ENCODE peak calls at places on chromosomes 11 and 22, in four cellular contexts. M, S, E and I are unnamed samples.

GRCh38 chr11:34168642-34169051 is 63.2 kb downstream of the NAT10 start:
- DNase-seq in M (no peak), S (peak), E (no peak), I (no peak)

GRCh38 chr11:18769802-18770456 is 21.7 kb downstream of the PTPN5 start:
- DNase-seq in M (peak), S (no peak), E (no peak), I (peak)

GRCh38 chr22:26597026-26597425 is 7.1 kb upstream of the TPST2 start:
- DNase-seq in M (no peak), S (no peak), E (no peak), I (no peak)

GRCh38 chr22:24190159-24190540 is 8.9 kb downstream of the SUSD2 start:
- DNase-seq in M (peak), S (no peak), E (no peak), I (no peak)

GRCh38 chr22:18108187-18108586 is 2.4 kb upstream of the TUBA8 start:
- DNase-seq in M (no peak), S (no peak), E (no peak), I (no peak)

GRCh38 chr11:94175545-94175944 is 46.9 kb downstream of the PANX1 start:
- DNase-seq in M (no peak), S (peak), E (no peak), I (no peak)

GRCh38 chr11:19715373-19715772 is 2.7 kb downstream of the NAV2 start:
- DNase-seq in M (no peak), S (peak), E (no peak), I (no peak)

GRCh38 chr11:5504403-5504891 is 5.3 kb downstream of the UBQLN3 start:
- DNase-seq in M (no peak), S (no peak), E (no peak), I (no peak)

GRCh38 chr22:44403930-44404329 is 91.2 kb upstream of the SHISAL1 start:
- DNase-seq in M (peak), S (no peak), E (no peak), I (no peak)

GRCh38 chr11:61695917-61696316 is 15.7 kb downstream of the DAGLA start:
- DNase-seq in M (no peak), S (peak), E (no peak), I (peak)

GRCh38 chr11:65204646-65205601 is 23.2 kb downstream of the CAPN1 start:
- DNase-seq in M (peak), S (peak), E (no peak), I (peak)

GRCh38 chr22:39226353-39226752 is 18.4 kb downstream of the PDGFB start:
- DNase-seq in M (no peak), S (no peak), E (no peak), I (no peak)

GRCh38 chr11:69820441-69820840 is 1.2 kb upstream of the FGF3 start:
- DNase-seq in M (no peak), S (no peak), E (no peak), I (no peak)

GRCh38 chr11:40387240-40387980 is 1072.0 kb downstream of the LRRC4C start:
- DNase-seq in M (no peak), S (no peak), E (no peak), I (no peak)

GRCh38 chr11:63641727-63642126 is 27.5 kb upstream of the PLAAT3 start:
- DNase-seq in M (no peak), S (peak), E (no peak), I (no peak)

GRCh38 chr11:88418508-88418907 is 81.0 kb upstream of the CTSC start:
- DNase-seq in M (no peak), S (no peak), E (no peak), I (no peak)

GRCh38 chr22:31345331-31346254 is 553 bp downstream of the PATZ1 start:
- DNase-seq in M (peak), S (peak), E (peak), I (peak)

GRCh38 chr11:5992150-5992549 is 5.4 kb upstream of the OR52L1 start:
- DNase-seq in M (no peak), S (no peak), E (no peak), I (no peak)

GRCh38 chr22:25402501-25403283 is 161.8 kb upstream of the GRK3 start:
- DNase-seq in M (no peak), S (peak), E (no peak), I (peak)

GRCh38 chr11:44361883-44362282 is 51.9 kb upstream of the ALX4 start:
- DNase-seq in M (no peak), S (no peak), E (no peak), I (no peak)

GRCh38 chr11:9972917-9973504 is 309.1 kb downstream of the SWAP70 start:
- DNase-seq in M (no peak), S (peak), E (no peak), I (peak)

GRCh38 chr11:73177380-73178091 is 35.4 kb upstream of the FCHSD2 start:
- DNase-seq in M (no peak), S (no peak), E (no peak), I (no peak)
- H4K5ac ChIP-seq in M (no peak), S (peak), E (no peak), I (no peak)

DNA sequence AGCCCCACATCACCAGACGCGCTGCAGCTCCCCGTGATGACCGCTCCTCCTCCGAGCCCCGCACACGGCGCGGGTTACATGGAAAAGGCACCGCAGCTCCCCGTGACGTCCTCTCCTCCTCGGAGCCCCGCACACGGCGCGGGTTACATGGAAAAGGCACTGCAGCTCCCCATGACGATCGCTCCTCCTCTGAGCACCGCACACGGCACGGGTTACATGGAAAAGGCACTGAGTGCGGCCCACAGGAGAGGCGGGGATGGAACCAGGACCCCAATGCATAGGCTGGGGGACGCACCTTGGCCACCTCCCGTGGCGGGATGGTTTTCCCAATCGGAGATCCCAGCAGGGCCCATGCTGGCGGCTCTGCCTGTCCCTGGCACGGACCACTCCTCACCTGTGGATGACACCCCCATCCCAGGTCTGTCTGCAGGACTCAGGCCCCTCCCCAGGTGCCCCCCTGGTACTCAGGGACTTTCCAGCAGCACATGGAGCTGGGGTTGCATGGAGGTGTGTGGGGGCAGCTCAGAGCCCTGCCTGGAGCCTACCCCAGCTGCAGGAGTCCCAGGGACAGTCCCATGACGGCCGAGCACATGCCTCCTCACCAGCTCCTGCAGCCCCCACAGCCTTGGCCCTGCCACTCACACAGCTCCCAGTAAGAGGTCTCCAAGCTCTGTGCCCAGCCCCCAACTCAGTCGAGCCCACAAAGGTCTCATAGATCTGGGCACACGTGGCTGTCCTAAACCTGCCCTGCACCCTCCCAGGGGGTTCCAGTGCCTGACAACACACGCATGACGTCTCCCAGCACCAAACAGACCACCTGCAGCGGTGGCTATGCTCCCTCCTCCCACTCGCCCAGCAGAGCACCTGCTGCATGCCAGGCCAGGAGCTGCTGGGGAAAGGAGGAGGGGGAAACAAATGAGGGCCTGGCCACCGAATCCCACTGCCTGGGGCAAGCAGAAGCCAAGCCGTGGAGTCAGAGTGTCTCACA is 166.6 kb downstream of the BRD1 start:
- DNase-seq in M (peak), S (no peak), E (no peak), I (no peak)
- H3K9ac ChIP-seq in M (no peak), S (no peak), E (no peak), I (no peak)

DNA sequence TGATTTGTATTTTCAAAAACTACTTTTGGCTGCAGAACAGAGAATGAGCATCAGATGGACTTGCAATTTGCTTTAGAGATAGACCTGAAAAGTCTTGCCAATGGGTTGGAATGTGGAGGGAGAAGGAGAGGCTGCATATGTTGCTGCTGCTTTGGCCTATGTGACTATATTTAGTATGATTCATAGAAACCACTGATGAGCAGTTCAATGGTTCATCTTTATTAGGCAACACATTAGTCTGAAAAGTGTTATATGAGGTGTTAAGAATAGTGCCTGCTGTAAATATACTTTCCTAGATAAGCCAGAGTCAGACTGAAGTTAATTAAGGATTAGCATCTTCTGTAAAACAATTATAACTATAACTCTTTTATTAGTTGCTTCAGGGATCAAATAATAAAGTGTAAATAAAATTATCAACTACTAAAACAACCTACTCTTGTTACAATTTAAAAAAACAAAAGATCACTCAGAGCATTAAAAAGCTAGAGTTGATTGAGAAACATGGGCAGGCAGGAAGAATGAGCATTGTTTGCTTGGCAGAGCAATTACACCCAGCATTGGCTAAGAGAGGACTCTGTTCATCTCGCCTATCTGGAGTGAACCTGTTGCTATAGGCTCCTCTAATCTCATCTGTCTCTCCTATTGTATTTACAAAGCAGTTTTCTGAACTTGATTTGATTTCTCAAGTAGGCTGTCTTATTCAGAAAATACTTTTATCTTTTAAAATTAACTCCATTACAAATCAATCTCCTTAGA is 36.3 kb downstream of the HORMAD2 start:
- DNase-seq in M (no peak), S (peak), E (no peak), I (no peak)
- H4K5ac ChIP-seq in M (no peak), S (peak), E (no peak), I (no peak)

GRCh38 chr11:67604815-67605214 is 1.9 kb upstream of the NDUFV1 start:
- DNase-seq in M (no peak), S (no peak), E (no peak), I (no peak)
- H3K9ac ChIP-seq in M (no peak), S (no peak), E (no peak), I (no peak)

GRCh38 chr11:96237759-96238158 is 105.2 kb downstream of the MAML2 start:
- DNase-seq in M (no peak), S (no peak), E (no peak), I (peak)

GRCh38 chr11:96238563-96239166 is 104.3 kb downstream of the MAML2 start:
- DNase-seq in M (no peak), S (peak), E (no peak), I (no peak)

GRCh38 chr11:96242971-96243647 is 99.9 kb downstream of the MAML2 start:
- DNase-seq in M (peak), S (peak), E (peak), I (peak)

GRCh38 chr11:96241351-96241841 is 101.6 kb downstream of the MAML2 start:
- DNase-seq in M (no peak), S (no peak), E (no peak), I (peak)

DNA sequence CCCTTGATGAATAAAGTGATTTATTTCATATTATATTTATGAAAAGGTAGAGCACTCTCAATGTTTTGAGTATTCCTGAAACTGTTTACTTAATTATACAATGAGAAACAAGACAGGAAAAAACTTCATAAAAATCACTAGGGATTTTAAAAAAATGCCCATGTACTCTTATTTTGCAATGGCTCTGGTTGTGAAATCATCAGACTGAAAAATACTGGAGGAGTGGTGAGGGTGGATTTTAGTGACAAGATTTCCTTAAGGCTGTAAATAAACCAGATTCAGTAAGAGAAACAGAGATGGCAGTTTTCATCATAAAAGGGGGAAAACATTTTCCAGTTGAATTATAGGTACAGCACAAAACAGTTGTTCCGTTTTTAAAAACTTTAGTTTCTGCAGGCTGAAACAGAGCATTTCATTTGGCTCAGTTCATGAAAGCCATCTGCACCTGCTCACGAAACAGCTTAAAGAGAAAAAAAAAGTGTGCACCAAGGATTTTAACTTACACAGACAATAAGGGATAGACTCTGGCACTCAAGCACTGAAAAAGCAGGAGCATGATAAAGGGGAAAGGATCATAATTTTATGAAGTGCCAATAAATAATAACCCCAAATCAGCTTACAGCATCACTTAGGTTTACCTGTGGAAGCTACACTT is 100.7 kb downstream of the MAML2 start:
- DNase-seq in M (no peak), S (no peak), E (no peak), I (no peak)
- H4K5ac ChIP-seq in M (no peak), S (no peak), E (no peak), I (peak)

DNA sequence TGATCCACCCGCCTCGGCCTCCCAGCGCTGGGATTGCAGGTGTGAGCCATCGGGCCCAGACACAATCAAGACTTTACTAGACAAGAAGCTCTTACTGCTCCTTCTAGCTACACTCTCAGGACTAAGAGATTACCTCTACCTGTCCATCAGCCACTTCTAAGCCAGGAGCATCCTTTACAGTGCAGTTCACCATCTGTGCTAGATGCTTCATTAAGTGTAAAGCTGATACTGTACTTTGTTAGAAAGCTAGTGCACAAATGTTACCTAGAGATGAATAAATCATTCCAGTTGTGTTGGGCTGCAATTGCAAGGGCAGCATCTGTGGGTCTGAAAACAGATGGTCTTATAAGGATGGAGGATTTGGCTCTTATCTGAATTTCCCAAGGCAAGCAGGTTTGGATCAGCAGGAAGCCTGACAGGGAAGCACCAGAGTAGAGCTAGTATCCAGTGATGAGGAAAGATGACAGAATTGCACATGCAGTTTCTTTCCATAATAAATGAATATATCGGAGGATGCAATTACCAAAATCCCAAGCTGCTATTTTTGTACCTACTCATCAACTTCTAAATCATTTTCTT is 58.3 kb downstream of the FAM168A start:
- DNase-seq in M (no peak), S (no peak), E (no peak), I (no peak)
- H3K9ac ChIP-seq in M (no peak), S (no peak), E (no peak), I (no peak)

GRCh38 chr22:22923379-22923778 is 35.8 kb downstream of the IGLL5 start:
- DNase-seq in M (no peak), S (no peak), E (no peak), I (no peak)

GRCh38 chr22:22925795-22926358 is 38.3 kb downstream of the IGLL5 start:
- DNase-seq in M (no peak), S (no peak), E (no peak), I (no peak)

GRCh38 chr22:22923930-22924329 is 36.3 kb downstream of the IGLL5 start:
- DNase-seq in M (no peak), S (no peak), E (no peak), I (no peak)

GRCh38 chr22:22925146-22925794 is 37.7 kb downstream of the IGLL5 start:
- DNase-seq in M (no peak), S (no peak), E (no peak), I (no peak)

GRCh38 chr22:22924369-22925145 is 36.9 kb downstream of the IGLL5 start:
- DNase-seq in M (no peak), S (no peak), E (no peak), I (no peak)
- H4K5ac ChIP-seq in M (no peak), S (no peak), E (no peak), I (no peak)

GRCh38 chr11:12680940-12681258 is 6.7 kb downstream of the TEAD1 start:
- DNase-seq in M (no peak), S (no peak), E (no peak), I (no peak)

GRCh38 chr11:12678991-12679390 is 4.8 kb downstream of the TEAD1 start:
- DNase-seq in M (no peak), S (no peak), E (no peak), I (no peak)

GRCh38 chr11:12679471-12679870 is 5.2 kb downstream of the TEAD1 start:
- DNase-seq in M (no peak), S (no peak), E (no peak), I (no peak)

GRCh38 chr11:12681462-12681861 is 7.2 kb downstream of the TEAD1 start:
- DNase-seq in M (no peak), S (no peak), E (no peak), I (peak)

DNA sequence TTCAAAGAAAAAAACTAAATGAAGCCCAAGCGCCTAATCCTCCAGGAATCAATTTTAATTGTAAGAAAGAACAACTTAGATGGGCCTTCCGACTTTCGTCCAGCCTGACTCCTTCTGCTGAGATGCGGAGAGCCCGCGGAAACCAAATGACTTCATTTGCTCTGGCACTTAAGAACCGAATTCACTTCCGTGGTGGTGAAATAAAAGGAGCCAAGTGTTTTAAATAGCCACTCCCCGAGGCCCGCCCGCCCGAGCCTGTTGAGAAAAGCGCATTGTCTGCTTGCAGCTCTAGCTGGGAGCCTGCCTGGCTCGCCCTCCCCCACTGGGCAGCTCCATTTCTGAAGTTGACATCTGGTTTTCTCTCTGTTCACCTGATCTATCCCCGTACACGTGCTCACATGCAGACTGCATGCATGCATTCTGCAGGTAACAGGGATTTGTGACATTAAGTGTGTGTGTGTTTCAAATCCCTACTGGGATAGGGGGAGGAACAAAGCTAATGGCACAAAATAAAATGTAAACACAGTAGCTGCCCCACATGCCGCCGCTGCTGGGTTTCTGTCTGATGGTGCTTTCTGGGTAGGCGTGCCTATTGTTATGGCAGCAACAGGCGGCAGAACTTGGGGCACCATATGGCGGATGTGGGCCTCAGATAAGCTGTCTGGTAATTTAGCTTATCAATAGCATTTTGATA is 6.2 kb downstream of the TEAD1 start:
- DNase-seq in M (peak), S (peak), E (peak), I (peak)
- H3K9ac ChIP-seq in M (no peak), S (peak), E (no peak), I (peak)

GRCh38 chr11:76205252-76206076 is 838 bp downstream of the WNT11 start:
- DNase-seq in M (no peak), S (no peak), E (no peak), I (peak)
- H4K5ac ChIP-seq in M (no peak), S (no peak), E (no peak), I (no peak)